ENCODE peak calls at places on chromosomes 12 and 14, in seven cellular contexts. L is HCT116, B is H1, E is HepG2, F is SK-N-SH, Z is GM12878, G is K562. J is an unnamed sample.

GRCh38 chr12:16849473-16849872 is 243.5 kb upstream of the LMO3 start:
- DNase-seq in L (no peak), B (no peak), Z (no peak), G (no peak), E (no peak), F (peak), J (no peak)

GRCh38 chr12:55728185-55728931 is 451 bp downstream of the CD63 start:
- DNase-seq in G (peak), F (peak), Z (no peak), L (no peak), E (no peak), B (no peak), J (peak)

GRCh38 chr12:69514111-69514510 is 43.9 kb downstream of the FRS2 start:
- DNase-seq in G (no peak), B (no peak), E (no peak), Z (no peak), F (no peak), L (no peak), J (no peak)

GRCh38 chr14:58749066-58749669 is 111.4 kb downstream of the DACT1 start:
- DNase-seq in B (no peak), F (no peak), Z (peak), G (peak), L (peak), E (peak), J (no peak)

GRCh38 chr12:103198499-103198898 is 241.0 kb downstream of the ASCL1 start:
- DNase-seq in Z (no peak), E (no peak), F (no peak), B (no peak), L (no peak), G (no peak), J (no peak)

GRCh38 chr12:51270067-51270846 is at the start of gene SMAGP:
- DNase-seq in F (peak), L (no peak), G (peak), B (no peak), E (peak), Z (no peak), J (peak)

GRCh38 chr12:62866451-62867082 is 68.4 kb downstream of the PPM1H start:
- DNase-seq in Z (no peak), E (peak), F (no peak), L (no peak), G (peak), B (no peak), J (peak)

GRCh38 chr12:111780615-111781014 is 13.9 kb downstream of the ALDH2 start:
- DNase-seq in L (no peak), G (no peak), B (no peak), F (no peak), Z (no peak), E (no peak), J (no peak)

GRCh38 chr14:68961781-68962584 is 17.1 kb downstream of the ACTN1 start:
- DNase-seq in F (peak), B (no peak), E (no peak), G (no peak), Z (no peak), L (no peak), J (no peak)

GRCh38 chr14:34971381-34971780 is 11.4 kb upstream of the SRP54 start:
- DNase-seq in Z (no peak), L (no peak), B (no peak), G (no peak), E (no peak), F (no peak), J (no peak)

DNA sequence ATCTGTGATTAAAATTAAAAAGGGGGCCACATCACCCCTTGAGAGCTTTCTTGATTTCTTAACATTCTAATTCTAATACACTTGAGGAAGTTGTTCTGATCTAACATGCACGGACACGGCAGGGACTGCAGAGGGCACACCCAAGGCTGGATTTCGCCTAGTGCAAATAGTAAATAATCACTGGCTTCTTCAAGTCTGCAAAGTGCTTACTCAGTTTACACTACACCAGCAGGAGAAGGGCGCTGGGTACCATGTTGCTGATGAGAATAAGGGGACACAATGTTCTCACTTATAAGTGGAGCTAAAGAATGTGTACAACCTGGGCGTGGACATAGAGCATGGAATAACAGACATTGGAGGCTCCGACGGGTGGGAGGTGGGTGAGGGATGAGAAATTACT is 34.2 kb downstream of the TBX5 start:
- DNase-seq in E (no peak), B (no peak), L (no peak), F (no peak), G (no peak), Z (no peak), J (no peak)
- TF ChIP-seq JUND in E (no peak), B (no peak), L (no peak), F (no peak), G (no peak), Z (no peak), J (no peak)

DNA sequence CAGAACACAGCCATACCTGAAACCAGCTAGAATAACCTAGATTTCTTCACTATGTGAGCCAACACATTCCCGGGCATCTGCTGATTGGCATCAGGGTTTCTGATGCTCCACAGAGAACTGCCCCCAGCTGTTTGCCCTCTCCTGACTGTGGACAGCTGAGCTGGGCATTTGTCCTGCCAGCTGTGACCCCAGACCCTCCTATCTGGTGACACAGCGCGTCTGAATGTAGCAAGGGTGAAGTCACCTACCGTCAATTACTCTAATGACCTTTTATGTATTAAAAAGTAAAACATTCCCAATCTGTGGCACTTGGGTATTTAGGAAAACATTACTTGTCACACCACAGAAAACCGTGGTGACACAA is 29.7 kb upstream of the SFSWAP start:
- DNase-seq in L (no peak), F (peak), G (no peak), Z (no peak), B (no peak), E (no peak), J (no peak)
- TF ChIP-seq JUND in L (no peak), F (no peak), G (no peak), Z (no peak), B (no peak), E (no peak), J (no peak)

DNA sequence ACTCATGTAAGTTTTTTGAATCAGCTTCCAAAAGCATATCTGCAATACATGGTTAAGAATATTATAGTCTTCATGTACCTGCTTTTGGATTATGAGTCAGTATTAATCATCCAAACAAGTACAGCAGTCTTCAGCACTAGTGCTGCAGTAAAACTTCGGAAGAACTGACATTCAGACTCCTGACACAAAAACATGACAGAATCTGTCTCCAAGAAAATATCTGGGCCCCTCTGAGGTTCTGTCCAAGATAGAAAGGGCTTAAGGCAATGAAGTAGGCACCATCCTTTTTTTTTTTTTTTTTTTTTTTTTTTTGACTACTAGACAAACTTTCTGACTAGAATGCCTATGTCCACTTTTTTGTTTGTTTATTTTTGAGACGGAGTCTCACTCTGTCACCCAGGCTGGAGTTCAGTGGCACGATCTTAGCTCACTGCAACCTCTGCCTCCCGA is 112.5 kb downstream of the MED13L start:
- DNase-seq in F (no peak), B (no peak), E (no peak), Z (no peak), G (no peak), L (peak), J (no peak)
- TF ChIP-seq JUND in F (peak), B (no peak), E (no peak), Z (no peak), G (no peak), L (peak), J (no peak)

GRCh38 chr12:95277139-95277538 is 59.5 kb downstream of the VEZT start:
- DNase-seq in Z (no peak), G (no peak), B (no peak), F (no peak), L (no peak), E (no peak), J (no peak)
- TF ChIP-seq JUND in Z (no peak), G (no peak), B (no peak), F (peak), L (no peak), E (no peak), J (no peak)

GRCh38 chr12:11437966-11438365 is 42.6 kb upstream of the PRB2 start:
- DNase-seq in L (no peak), E (no peak), F (no peak), Z (no peak), B (no peak), G (no peak), J (no peak)

GRCh38 chr12:11431486-11431885 is 36.1 kb upstream of the PRB2 start:
- DNase-seq in E (no peak), F (no peak), L (no peak), Z (no peak), B (no peak), G (no peak), J (no peak)

GRCh38 chr12:11433664-11434063 is 38.3 kb upstream of the PRB2 start:
- DNase-seq in G (no peak), E (no peak), B (no peak), L (no peak), Z (no peak), F (no peak), J (no peak)
- TF ChIP-seq JUND in G (no peak), E (no peak), B (no peak), L (no peak), Z (no peak), F (no peak), J (no peak)

DNA sequence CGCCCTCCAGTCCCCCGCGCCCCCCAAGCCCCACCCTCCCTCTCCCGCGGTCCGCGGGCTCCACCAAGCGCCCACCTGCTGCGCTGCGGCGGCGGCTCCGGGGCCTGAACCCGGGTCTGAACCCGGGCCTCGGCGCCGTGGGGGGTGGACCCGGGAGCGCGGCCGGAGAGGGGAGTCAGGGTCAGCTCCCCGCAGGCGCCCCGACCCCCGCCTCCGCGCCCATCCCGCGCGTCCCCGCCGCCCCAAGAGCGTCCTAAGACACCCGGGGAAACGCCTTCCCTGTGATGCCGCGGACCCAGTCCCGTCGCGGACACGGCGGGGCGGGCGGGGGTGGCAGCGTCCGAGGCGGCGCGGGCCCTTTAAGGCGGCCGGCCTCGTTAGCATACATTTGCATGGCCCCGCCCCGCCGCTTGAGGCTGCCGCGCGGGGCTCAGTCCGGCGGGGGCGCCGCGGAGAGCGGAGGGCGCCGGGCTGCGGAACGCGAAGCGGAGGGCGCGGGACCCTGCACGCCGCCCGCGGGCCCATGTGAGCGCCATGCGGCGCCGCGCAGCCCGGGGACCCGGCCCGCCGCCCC is at the start of gene MMP17:
- DNase-seq in Z (no peak), E (no peak), G (peak), F (peak), L (no peak), B (no peak), J (peak)
- TF ChIP-seq JUND in Z (no peak), E (no peak), G (no peak), F (no peak), L (no peak), B (no peak), J (no peak)

GRCh38 chr14:103520657-103521437 is 1.8 kb downstream of the CKB start:
- DNase-seq in F (peak), B (no peak), L (peak), G (peak), Z (no peak), E (no peak), J (peak)
- TF ChIP-seq JUND in F (no peak), B (no peak), L (no peak), G (no peak), Z (no peak), E (no peak), J (no peak)

DNA sequence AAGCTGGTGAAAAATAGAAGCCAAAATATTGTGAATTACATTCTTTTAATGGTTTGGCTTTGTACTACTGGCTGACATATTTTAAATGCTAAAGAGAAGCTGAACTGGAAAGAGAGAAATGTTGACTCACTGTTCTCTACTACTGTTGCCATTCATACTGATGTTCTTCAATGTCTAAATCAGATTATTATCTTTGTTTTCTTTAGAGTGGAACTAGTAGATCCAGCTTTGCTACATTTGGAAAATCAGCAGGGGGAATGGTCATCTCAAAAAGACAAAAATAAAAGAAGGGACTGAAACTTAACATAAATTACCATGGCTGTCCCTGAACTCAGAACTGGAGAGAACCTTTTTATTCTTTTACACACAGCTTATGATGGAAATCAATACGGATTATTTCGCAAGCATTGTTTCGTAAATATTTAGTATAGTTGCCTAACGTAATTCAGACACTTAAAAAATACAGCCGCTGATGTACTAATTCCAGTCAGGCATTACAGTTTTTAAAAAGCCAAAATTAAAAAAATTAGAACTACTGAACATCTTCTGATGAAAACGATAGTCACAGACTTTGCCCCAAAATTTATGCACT is 76.3 kb upstream of the OTX2 start:
- DNase-seq in E (peak), B (no peak), G (no peak), Z (no peak), L (no peak), F (no peak), J (no peak)
- TF ChIP-seq JUND in E (no peak), B (no peak), G (no peak), Z (no peak), L (no peak), F (no peak), J (no peak)

GRCh38 chr12:108495054-108495453 is 20.0 kb upstream of the FICD start:
- DNase-seq in B (no peak), L (peak), G (peak), Z (no peak), F (peak), E (peak), J (peak)
- TF ChIP-seq JUND in B (peak), L (no peak), G (peak), Z (no peak), F (no peak), E (no peak), J (no peak)

DNA sequence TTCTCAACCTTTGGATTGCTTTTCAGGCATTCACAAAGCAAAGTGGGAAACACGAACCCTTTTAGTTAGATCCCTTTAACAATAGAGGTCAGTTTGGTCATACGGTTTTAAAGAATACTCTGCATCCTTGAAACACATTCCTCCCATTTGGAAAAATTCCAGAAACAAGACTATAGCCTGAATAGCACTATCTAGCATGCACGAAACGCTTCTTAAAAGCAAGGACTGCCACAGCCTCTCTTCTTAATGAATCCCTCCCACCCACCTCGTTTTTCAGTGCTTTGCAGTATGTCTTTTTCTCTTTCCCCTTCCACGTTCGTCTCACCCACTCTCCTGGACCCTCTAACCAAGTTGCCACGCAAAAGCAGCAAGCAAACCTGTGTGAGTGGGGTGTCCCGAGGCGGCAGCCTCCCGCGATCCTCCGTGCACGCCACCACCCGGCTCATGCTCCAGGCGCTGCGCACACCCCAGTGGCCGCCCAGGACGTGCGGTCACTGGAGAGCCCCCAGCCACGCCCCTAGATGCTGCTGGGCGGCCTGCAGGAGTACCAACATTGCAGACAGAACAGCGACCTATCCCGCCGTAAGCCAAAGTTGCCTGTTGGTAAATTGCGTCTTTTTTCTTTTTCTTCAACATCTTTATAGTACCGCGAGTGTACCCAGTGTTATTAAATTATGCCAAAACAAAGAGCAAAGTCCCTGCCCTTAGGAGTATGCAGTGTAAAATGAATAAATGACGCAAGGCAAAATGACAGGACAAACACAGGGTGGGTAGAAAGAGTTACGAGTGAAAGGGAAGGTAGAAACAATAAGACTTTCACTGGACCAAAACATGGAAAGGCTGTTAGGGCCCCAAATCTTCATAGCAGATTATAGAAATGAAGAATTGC is at the start of gene SLC38A4:
- DNase-seq in L (no peak), Z (no peak), E (peak), B (no peak), F (peak), G (peak), J (no peak)
- TF ChIP-seq JUND in L (no peak), Z (no peak), E (no peak), B (no peak), F (no peak), G (no peak), J (no peak)

J was measured in T47D.